ENCODE peak calls at places on chromosomes 11 and 22, in eight cellular contexts. B is kidney tubule cell; A is lower lobe of right lung; R is cardiac fibroblast; V is NCI-H1105 treated with DMSO at 0.1 percent for 48 hours; E is NCI-H2171; S is activated CD4-positive, CD25-positive, alpha-beta regulatory T cell; N is astrocyte of the cerebellum. I is an unnamed sample.

GRCh38 chr22:35971418-35972119 is 57.1 kb downstream of the RBFOX2 start:
- DNase-seq in R (peak), N (peak), V (no peak), S (no peak), B (no peak), E (no peak), A (no peak), I (no peak)

GRCh38 chr11:64000026-64000739 is 13.9 kb downstream of the OTUB1 start:
- DNase-seq in V (peak), A (peak), R (peak), S (peak), N (peak), B (peak), E (no peak), I (peak)

GRCh38 chr11:1871531-1871930 is 18.6 kb downstream of the LSP1 start:
- DNase-seq in A (peak), S (no peak), R (no peak), E (no peak), B (no peak), N (no peak), V (no peak), I (no peak)

GRCh38 chr22:31800065-31800464 is 46.2 kb downstream of the DEPDC5 start:
- DNase-seq in R (peak), B (peak), N (no peak), A (no peak), S (no peak), E (no peak), V (no peak), I (no peak)

GRCh38 chr11:108938604-108939003 is 273.7 kb downstream of the DDX10 start:
- DNase-seq in B (peak), S (no peak), N (no peak), E (no peak), A (no peak), R (peak), V (no peak), I (no peak)

GRCh38 chr22:48636746-48637145 is 1190.9 kb downstream of the BRD1 start:
- DNase-seq in V (no peak), S (no peak), B (no peak), N (no peak), A (no peak), R (no peak), E (no peak), I (no peak)

GRCh38 chr11:55914482-55914881 is at the start of gene OR5W2:
- DNase-seq in S (no peak), A (no peak), V (no peak), E (no peak), R (no peak), B (no peak), N (no peak), I (no peak)

GRCh38 chr22:24706732-24707476 is 67.6 kb downstream of the PIWIL3 start:
- DNase-seq in S (no peak), B (no peak), N (no peak), V (no peak), A (no peak), R (no peak), E (no peak), I (no peak)

GRCh38 chr11:102138223-102138622 is 28.0 kb downstream of the YAP1 start:
- DNase-seq in B (no peak), S (no peak), E (no peak), N (no peak), A (no peak), R (no peak), V (no peak), I (no peak)

GRCh38 chr11:115324569-115325432 is 179.4 kb downstream of the CADM1 start:
- DNase-seq in B (peak), A (no peak), V (peak), E (peak), N (peak), S (no peak), R (peak), I (peak)

GRCh38 chr22:38350444-38351359 is 33.5 kb upstream of the CSNK1E start:
- DNase-seq in R (no peak), V (no peak), A (no peak), S (no peak), N (no peak), E (no peak), B (no peak), I (no peak)

GRCh38 chr22:23035557-23036277 is 34.6 kb upstream of the GNAZ start:
- DNase-seq in A (no peak), R (no peak), V (no peak), S (no peak), B (no peak), N (no peak), E (no peak), I (no peak)

GRCh38 chr22:29079218-29079901 is 6.5 kb downstream of the KREMEN1 start:
- DNase-seq in V (peak), A (no peak), R (no peak), S (no peak), N (peak), B (no peak), E (peak), I (no peak)

GRCh38 chr11:34348919-34349318 is 8.9 kb downstream of the ABTB2 start:
- DNase-seq in N (no peak), B (no peak), S (no peak), A (no peak), E (no peak), R (no peak), V (no peak), I (no peak)

GRCh38 chr11:13140028-13140870 is 131.1 kb downstream of the RASSF10 start:
- DNase-seq in N (peak), E (no peak), B (peak), R (no peak), V (peak), A (peak), S (no peak), I (peak)

GRCh38 chr11:67646535-67647336 is 3.8 kb downstream of the ACY3 start:
- DNase-seq in S (peak), A (peak), N (no peak), E (no peak), R (no peak), V (no peak), B (peak), I (no peak)

GRCh38 chr11:75237050-75237449 is 3.5 kb upstream of the TPBGL start:
- DNase-seq in B (no peak), S (no peak), E (peak), R (no peak), N (no peak), A (no peak), V (no peak), I (no peak)

GRCh38 chr11:5737672-5738071 is 1.4 kb downstream of the OR56B1 start:
- DNase-seq in V (no peak), B (peak), S (no peak), A (no peak), N (no peak), E (no peak), R (peak), I (no peak)

GRCh38 chr22:43270314-43270908 is 72.8 kb downstream of the SCUBE1 start:
- DNase-seq in V (no peak), E (no peak), A (no peak), S (no peak), B (no peak), R (no peak), N (no peak), I (no peak)

GRCh38 chr11:115996125-115996807 is 492.1 kb upstream of the CADM1 start:
- DNase-seq in S (no peak), A (no peak), N (no peak), B (no peak), V (no peak), R (no peak), E (no peak), I (no peak)

GRCh38 chr11:125253289-125253688 is 88.7 kb downstream of the PKNOX2 start:
- DNase-seq in B (no peak), E (no peak), S (no peak), V (no peak), R (no peak), A (no peak), N (no peak), I (no peak)

GRCh38 chr11:8587915-8588314 is 6.1 kb downstream of the STK33 start:
- DNase-seq in S (no peak), V (no peak), R (no peak), A (no peak), N (no peak), B (no peak), E (no peak), I (no peak)

GRCh38 chr11:64119748-64120147 is 46.2 kb downstream of the MACROD1 start:
- DNase-seq in B (no peak), V (no peak), A (no peak), S (no peak), R (no peak), E (peak), N (no peak), I (no peak)

GRCh38 chr22:38453065-38453672 is 1.8 kb downstream of the KCNJ4 start:
- DNase-seq in A (no peak), N (no peak), B (no peak), R (no peak), E (no peak), S (no peak), V (no peak), I (no peak)

GRCh38 chr22:50403701-50404101 is 60.6 kb downstream of the PPP6R2 start:
- DNase-seq in R (no peak), B (no peak), A (peak), E (peak), V (peak), S (no peak), N (no peak), I (peak)

GRCh38 chr11:72724021-72724561 is 28.1 kb downstream of the ARAP1 start:
- DNase-seq in N (no peak), S (no peak), A (no peak), B (no peak), V (no peak), E (no peak), R (no peak), I (no peak)

GRCh38 chr11:8011981-8012444 is 24.9 kb downstream of the EIF3F start:
- DNase-seq in A (no peak), S (no peak), R (peak), V (no peak), N (peak), B (peak), E (no peak), I (no peak)

GRCh38 chr22:40597541-40598453 is 38.7 kb downstream of the MRTFA start:
- DNase-seq in N (no peak), S (no peak), R (peak), E (no peak), B (peak), A (no peak), V (no peak), I (no peak)

GRCh38 chr22:49951001-49951677 is 9.4 kb upstream of the PIM3 start:
- DNase-seq in S (no peak), R (no peak), B (peak), A (peak), V (peak), E (no peak), N (no peak), I (peak)

GRCh38 chr22:50218153-50218995 is 17.6 kb downstream of the SELENOO start:
- DNase-seq in B (no peak), S (no peak), E (no peak), R (no peak), N (no peak), A (peak), V (no peak), I (no peak)

GRCh38 chr22:50641696-50642607 is 14.0 kb upstream of the ARSA start:
- DNase-seq in A (peak), R (peak), V (no peak), E (no peak), B (peak), N (no peak), S (no peak), I (no peak)

GRCh38 chr11:25037431-25037830 is 540.6 kb downstream of the LUZP2 start:
- DNase-seq in E (no peak), R (no peak), B (no peak), V (no peak), A (no peak), S (no peak), N (no peak), I (no peak)